ENCODE peak calls at places on chromosomes 12 and 14, in six cellular contexts. Z, R, Q, P, G and E are unnamed samples.

GRCh38 chr12:52455818-52456217 is 3.9 kb upstream of the KRT6B start:
- DNase-seq in Z (no peak), R (no peak), Q (no peak), P (no peak), G (no peak), E (no peak)

GRCh38 chr12:116878567-116879508 is 2.4 kb downstream of the HRK start:
- DNase-seq in Z (no peak), R (no peak), Q (peak), P (peak), G (no peak), E (peak)

GRCh38 chr12:57342207-57342691 is 88.6 kb downstream of the R3HDM2 start:
- DNase-seq in Z (no peak), R (peak), Q (no peak), P (no peak), G (peak), E (no peak)

GRCh38 chr12:54432815-54433164 is 13.7 kb upstream of the ITGA5 start:
- DNase-seq in Z (no peak), R (no peak), Q (no peak), P (no peak), G (no peak), E (no peak)

GRCh38 chr14:33527023-33527634 is 423.7 kb downstream of the EGLN3 start:
- DNase-seq in Z (no peak), R (no peak), Q (no peak), P (no peak), G (no peak), E (no peak)

GRCh38 chr12:121001060-121001459 is 15.2 kb downstream of the C12orf43 start:
- DNase-seq in Z (no peak), R (no peak), Q (no peak), P (no peak), G (no peak), E (no peak)

GRCh38 chr14:32509632-32510187 is 180.6 kb downstream of the AKAP6 start:
- DNase-seq in Z (no peak), R (peak), Q (no peak), P (no peak), G (no peak), E (no peak)

GRCh38 chr12:122951979-122952892 is 14.0 kb downstream of the ABCB9 start:
- DNase-seq in Z (peak), R (no peak), Q (peak), P (peak), G (peak), E (peak)

GRCh38 chr14:69244946-69245345 is 15.0 kb upstream of the GALNT16 start:
- DNase-seq in Z (no peak), R (no peak), Q (no peak), P (no peak), G (no peak), E (no peak)